ENCODE peak calls at places on chromosomes 2 and 18, in ten cellular contexts. One of them, this sample, is unnamed.

GRCh38 chr2:221572821-221573429 is 821 bp upstream of the EPHA4 start:
- DNase-seq in astrocyte of the cerebellum: peak; percentile 8
- DNase-seq in foreskin fibroblast: peak; percentile 65
- DNase-seq in fibroblast of pulmonary artery: peak; percentile 34
- DNase-seq in testis: peak; percentile 58
- DNase-seq in adrenal gland: peak; percentile 57
- DNase-seq in astrocyte: peak; percentile 52
- DNase-seq in stomach: peak; percentile 44
- DNase-seq in sigmoid colon: peak; percentile 76
- DNase-seq in kidney epithelial cell: no peak
- DNase-seq in this sample: peak; percentile 38

GRCh38 chr2:119289093-119289492 is 65.5 kb downstream of the STEAP3 start:
- DNase-seq in astrocyte of the cerebellum: no peak
- DNase-seq in foreskin fibroblast: no peak
- DNase-seq in fibroblast of pulmonary artery: peak; percentile 35
- DNase-seq in testis: peak; percentile 78
- DNase-seq in adrenal gland: no peak
- DNase-seq in astrocyte: peak; percentile 25
- DNase-seq in stomach: no peak
- DNase-seq in sigmoid colon: peak; percentile 74
- DNase-seq in kidney epithelial cell: no peak
- DNase-seq in this sample: no peak

GRCh38 chr18:10197097-10197496 is 257.3 kb upstream of the APCDD1 start:
- DNase-seq in astrocyte of the cerebellum: no peak
- DNase-seq in foreskin fibroblast: no peak
- DNase-seq in fibroblast of pulmonary artery: no peak
- DNase-seq in testis: peak; percentile 44
- DNase-seq in adrenal gland: peak; percentile 18
- DNase-seq in astrocyte: no peak
- DNase-seq in stomach: no peak
- DNase-seq in sigmoid colon: no peak
- DNase-seq in kidney epithelial cell: no peak
- DNase-seq in this sample: peak; percentile 46

GRCh38 chr2:40240067-40240466 is 211.8 kb downstream of the SLC8A1 start:
- DNase-seq in astrocyte of the cerebellum: peak; percentile 90
- DNase-seq in foreskin fibroblast: peak; percentile 95
- DNase-seq in fibroblast of pulmonary artery: peak; percentile 96
- DNase-seq in testis: peak; percentile 18
- DNase-seq in adrenal gland: peak; percentile 75
- DNase-seq in astrocyte: peak; percentile 94
- DNase-seq in stomach: peak; percentile 39
- DNase-seq in sigmoid colon: peak; percentile 96
- DNase-seq in kidney epithelial cell: peak; percentile 9
- DNase-seq in this sample: peak; percentile 67

GRCh38 chr18:22734812-22735627 is 198.1 kb upstream of the RBBP8 start:
- DNase-seq in astrocyte of the cerebellum: no peak
- DNase-seq in foreskin fibroblast: no peak
- DNase-seq in fibroblast of pulmonary artery: peak; percentile 59
- DNase-seq in testis: no peak
- DNase-seq in adrenal gland: peak; percentile 26
- DNase-seq in astrocyte: peak; percentile 51
- DNase-seq in stomach: no peak
- DNase-seq in sigmoid colon: no peak
- DNase-seq in kidney epithelial cell: no peak
- DNase-seq in this sample: no peak

GRCh38 chr2:8148260-8148880 is 533.5 kb upstream of the ID2 start:
- DNase-seq in astrocyte of the cerebellum: peak; percentile 42
- DNase-seq in foreskin fibroblast: peak; percentile 91
- DNase-seq in fibroblast of pulmonary artery: peak; percentile 87
- DNase-seq in testis: no peak
- DNase-seq in adrenal gland: no peak
- DNase-seq in astrocyte: peak; percentile 95
- DNase-seq in stomach: no peak
- DNase-seq in sigmoid colon: no peak
- DNase-seq in kidney epithelial cell: peak; percentile 89
- DNase-seq in this sample: no peak

GRCh38 chr18:55884498-55884897 is 296.5 kb upstream of the TCF4 start:
- DNase-seq in astrocyte of the cerebellum: no peak
- DNase-seq in foreskin fibroblast: no peak
- DNase-seq in fibroblast of pulmonary artery: no peak
- DNase-seq in testis: no peak
- DNase-seq in adrenal gland: no peak
- DNase-seq in astrocyte: no peak
- DNase-seq in stomach: no peak
- DNase-seq in sigmoid colon: no peak
- DNase-seq in kidney epithelial cell: no peak
- DNase-seq in this sample: no peak

GRCh38 chr2:238954841-238955521 is 107.1 kb downstream of the TWIST2 start:
- DNase-seq in astrocyte of the cerebellum: peak; percentile 70
- DNase-seq in foreskin fibroblast: peak; percentile 35
- DNase-seq in fibroblast of pulmonary artery: no peak
- DNase-seq in testis: no peak
- DNase-seq in adrenal gland: no peak
- DNase-seq in astrocyte: peak; percentile 93
- DNase-seq in stomach: no peak
- DNase-seq in sigmoid colon: peak; percentile 61
- DNase-seq in kidney epithelial cell: no peak
- DNase-seq in this sample: peak; percentile 26

GRCh38 chr2:98769784-98770183 is 38.9 kb upstream of the MGAT4A start:
- DNase-seq in astrocyte of the cerebellum: no peak
- DNase-seq in foreskin fibroblast: no peak
- DNase-seq in fibroblast of pulmonary artery: no peak
- DNase-seq in testis: no peak
- DNase-seq in adrenal gland: no peak
- DNase-seq in astrocyte: no peak
- DNase-seq in stomach: peak; percentile 67
- DNase-seq in sigmoid colon: no peak
- DNase-seq in kidney epithelial cell: no peak
- DNase-seq in this sample: no peak

GRCh38 chr2:179031731-179032408 is 18.1 kb downstream of the CCDC141 start:
- DNase-seq in astrocyte of the cerebellum: no peak
- DNase-seq in foreskin fibroblast: peak; percentile 3
- DNase-seq in fibroblast of pulmonary artery: peak; percentile 4
- DNase-seq in testis: no peak
- DNase-seq in adrenal gland: no peak
- DNase-seq in astrocyte: no peak
- DNase-seq in stomach: no peak
- DNase-seq in sigmoid colon: no peak
- DNase-seq in kidney epithelial cell: no peak
- DNase-seq in this sample: no peak

GRCh38 chr18:79121746-79122474 is 52.7 kb downstream of the ATP9B start:
- DNase-seq in astrocyte of the cerebellum: peak; percentile 16
- DNase-seq in foreskin fibroblast: peak; percentile 8
- DNase-seq in fibroblast of pulmonary artery: peak; percentile 36
- DNase-seq in testis: no peak
- DNase-seq in adrenal gland: no peak
- DNase-seq in astrocyte: peak; percentile 79
- DNase-seq in stomach: no peak
- DNase-seq in sigmoid colon: no peak
- DNase-seq in kidney epithelial cell: no peak
- DNase-seq in this sample: no peak

GRCh38 chr2:207133862-207134519 is 31.8 kb downstream of the KLF7 start:
- DNase-seq in astrocyte of the cerebellum: peak; percentile 60
- DNase-seq in foreskin fibroblast: peak; percentile 98
- DNase-seq in fibroblast of pulmonary artery: peak; percentile 98
- DNase-seq in testis: peak; percentile 76
- DNase-seq in adrenal gland: peak; percentile 42
- DNase-seq in astrocyte: peak; percentile 92
- DNase-seq in stomach: no peak
- DNase-seq in sigmoid colon: peak; percentile 93
- DNase-seq in kidney epithelial cell: peak; percentile 92
- DNase-seq in this sample: peak; percentile 76

GRCh38 chr2:207130958-207131521 is 34.7 kb downstream of the KLF7 start:
- DNase-seq in astrocyte of the cerebellum: no peak
- DNase-seq in foreskin fibroblast: no peak
- DNase-seq in fibroblast of pulmonary artery: no peak
- DNase-seq in testis: no peak
- DNase-seq in adrenal gland: no peak
- DNase-seq in astrocyte: no peak
- DNase-seq in stomach: no peak
- DNase-seq in sigmoid colon: no peak
- DNase-seq in kidney epithelial cell: no peak
- DNase-seq in this sample: no peak

GRCh38 chr2:207131634-207132418 is 33.9 kb downstream of the KLF7 start:
- DNase-seq in astrocyte of the cerebellum: no peak
- DNase-seq in foreskin fibroblast: no peak
- DNase-seq in fibroblast of pulmonary artery: peak; percentile 54
- DNase-seq in testis: no peak
- DNase-seq in adrenal gland: no peak
- DNase-seq in astrocyte: no peak
- DNase-seq in stomach: no peak
- DNase-seq in sigmoid colon: no peak
- DNase-seq in kidney epithelial cell: no peak
- DNase-seq in this sample: no peak

GRCh38 chr2:207135340-207135739 is 30.4 kb downstream of the KLF7 start:
- DNase-seq in astrocyte of the cerebellum: no peak
- DNase-seq in foreskin fibroblast: no peak
- DNase-seq in fibroblast of pulmonary artery: peak; percentile 66
- DNase-seq in testis: no peak
- DNase-seq in adrenal gland: no peak
- DNase-seq in astrocyte: peak; percentile 39
- DNase-seq in stomach: no peak
- DNase-seq in sigmoid colon: no peak
- DNase-seq in kidney epithelial cell: no peak
- DNase-seq in this sample: no peak

DNA sequence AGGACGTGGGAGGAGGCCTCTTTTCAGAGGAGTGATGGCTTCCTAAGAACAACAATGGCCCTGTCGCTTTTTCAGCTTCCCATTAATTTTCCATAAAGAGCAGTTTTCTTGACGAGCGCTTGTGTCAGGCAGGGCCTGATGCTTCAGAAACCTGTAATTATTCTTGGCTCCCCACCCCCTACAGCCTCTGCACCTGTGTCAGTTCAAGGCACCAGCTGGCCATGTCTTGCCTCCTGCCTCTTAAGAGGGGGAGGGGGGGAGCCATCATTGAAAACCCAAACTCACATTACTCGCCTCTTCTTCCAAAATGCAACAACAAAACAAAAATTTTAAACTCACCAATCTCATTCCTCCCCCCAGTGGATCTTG is 32.3 kb downstream of the KLF7 start:
- DNase-seq in astrocyte of the cerebellum: no peak
- DNase-seq in foreskin fibroblast: no peak
- DNase-seq in fibroblast of pulmonary artery: no peak
- DNase-seq in testis: no peak
- DNase-seq in adrenal gland: no peak
- DNase-seq in astrocyte: no peak
- DNase-seq in stomach: no peak
- DNase-seq in sigmoid colon: no peak
- DNase-seq in kidney epithelial cell: no peak
- DNase-seq in this sample: no peak
- H3K4me3 ChIP-seq in astrocyte of the cerebellum: no peak overlapping the region
- H3K4me3 ChIP-seq in foreskin fibroblast: no peak overlapping the region
- H3K4me3 ChIP-seq in fibroblast of pulmonary artery: peak overlapping the region; percentile 9
- H3K4me3 ChIP-seq in testis: no peak overlapping the region
- H3K4me3 ChIP-seq in adrenal gland: no peak overlapping the region
- H3K4me3 ChIP-seq in astrocyte: peak overlapping the region; percentile 8
- H3K4me3 ChIP-seq in stomach: no peak overlapping the region
- H3K4me3 ChIP-seq in sigmoid colon: no peak overlapping the region
- H3K4me3 ChIP-seq in kidney epithelial cell: no peak overlapping the region
- H3K4me3 ChIP-seq in this sample: no peak overlapping the region

DNA sequence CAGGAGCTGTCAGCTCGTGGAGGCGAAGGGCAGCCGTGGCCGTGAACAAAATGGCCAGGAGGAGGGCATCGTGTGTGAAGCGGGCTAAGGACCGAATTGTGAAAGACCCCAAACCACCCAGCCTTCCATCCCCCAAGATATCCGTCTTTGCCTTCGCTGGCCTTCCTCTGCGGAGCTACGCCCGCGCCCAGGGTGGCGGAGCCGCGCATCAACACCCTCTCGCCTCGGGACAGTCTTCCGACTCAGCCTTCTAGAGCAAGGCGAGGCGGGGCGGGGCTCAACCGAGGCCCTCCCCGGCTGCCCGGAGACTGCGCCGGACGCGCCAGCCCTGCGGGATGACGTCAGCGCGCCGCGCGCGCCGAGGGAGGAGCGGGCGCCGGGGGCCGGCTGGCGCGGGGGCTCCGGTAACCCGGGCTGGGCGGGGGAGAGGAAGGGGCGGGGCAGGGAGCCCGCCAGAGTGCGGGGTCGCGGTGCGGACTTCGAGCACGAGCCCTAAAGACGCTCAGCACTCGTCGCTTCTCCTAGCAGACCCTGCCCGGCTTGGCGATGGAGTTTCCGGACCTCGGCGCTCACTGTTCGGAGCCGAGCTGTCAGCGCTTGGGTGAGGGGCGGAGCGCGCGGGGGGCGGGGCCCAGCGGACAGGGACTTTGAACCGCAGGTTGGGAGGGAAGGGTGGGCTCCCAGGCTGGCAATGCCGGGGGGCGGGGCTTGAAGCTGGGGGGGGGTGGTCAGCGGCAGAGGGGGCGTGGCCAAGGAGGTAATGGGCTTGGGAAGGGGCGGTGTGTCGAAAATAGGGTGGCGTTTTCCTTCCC is at the start of gene ZFAND2B:
- DNase-seq in astrocyte of the cerebellum: peak; percentile 74
- DNase-seq in foreskin fibroblast: peak; percentile 99
- DNase-seq in fibroblast of pulmonary artery: peak; percentile 92
- DNase-seq in testis: peak; percentile 97
- DNase-seq in adrenal gland: peak; percentile 96
- DNase-seq in astrocyte: peak; percentile 72
- DNase-seq in stomach: peak; percentile 97
- DNase-seq in sigmoid colon: peak; percentile 97
- DNase-seq in kidney epithelial cell: no peak
- DNase-seq in this sample: peak; percentile 93
- TF ChIP-seq CTCF in astrocyte of the cerebellum: no peak
- TF ChIP-seq CTCF in foreskin fibroblast: peak; percentile 4
- TF ChIP-seq CTCF in fibroblast of pulmonary artery: peak; percentile 1
- TF ChIP-seq CTCF in testis: peak; percentile 34
- TF ChIP-seq CTCF in adrenal gland: peak; percentile 42
- TF ChIP-seq CTCF in astrocyte: no peak
- TF ChIP-seq CTCF in stomach: no peak
- TF ChIP-seq CTCF in sigmoid colon: peak; percentile 24
- TF ChIP-seq CTCF in kidney epithelial cell: no peak
- TF ChIP-seq CTCF in this sample: no peak

GRCh38 chr2:22616031-22616430 is 768.9 kb upstream of the KLHL29 start:
- DNase-seq in astrocyte of the cerebellum: no peak
- DNase-seq in foreskin fibroblast: no peak
- DNase-seq in fibroblast of pulmonary artery: no peak
- DNase-seq in testis: no peak
- DNase-seq in adrenal gland: no peak
- DNase-seq in astrocyte: no peak
- DNase-seq in stomach: no peak
- DNase-seq in sigmoid colon: no peak
- DNase-seq in kidney epithelial cell: no peak
- DNase-seq in this sample: no peak
- H3K4me3 ChIP-seq in astrocyte of the cerebellum: no peak overlapping the region
- H3K4me3 ChIP-seq in foreskin fibroblast: no peak overlapping the region
- H3K4me3 ChIP-seq in fibroblast of pulmonary artery: no peak overlapping the region
- H3K4me3 ChIP-seq in testis: no peak overlapping the region
- H3K4me3 ChIP-seq in adrenal gland: no peak overlapping the region
- H3K4me3 ChIP-seq in astrocyte: no peak overlapping the region
- H3K4me3 ChIP-seq in stomach: no peak overlapping the region
- H3K4me3 ChIP-seq in sigmoid colon: no peak overlapping the region
- H3K4me3 ChIP-seq in kidney epithelial cell: no peak overlapping the region
- H3K4me3 ChIP-seq in this sample: no peak overlapping the region

DNA sequence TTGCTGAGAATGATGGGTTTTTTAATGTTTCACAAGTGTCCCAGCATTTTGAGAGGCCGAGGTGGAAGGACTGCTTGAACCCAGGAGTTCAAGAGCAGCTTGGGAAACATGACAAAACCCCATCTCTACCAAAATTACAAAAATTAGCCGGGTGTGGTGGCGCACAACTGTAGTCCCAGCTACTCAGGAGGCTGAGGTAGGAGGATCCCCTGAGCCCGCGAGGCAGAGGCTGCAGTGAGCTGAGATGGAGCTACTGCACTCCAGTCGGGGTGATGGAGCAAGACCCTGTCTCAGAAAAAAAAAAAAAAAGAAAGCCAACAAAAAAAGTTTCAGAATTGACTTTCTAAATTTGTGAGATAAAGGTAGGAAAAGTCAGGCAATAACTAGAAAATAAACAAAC is 8.7 kb downstream of the TFCP2L1 start:
- DNase-seq in astrocyte of the cerebellum: no peak
- DNase-seq in foreskin fibroblast: no peak
- DNase-seq in fibroblast of pulmonary artery: no peak
- DNase-seq in testis: no peak
- DNase-seq in adrenal gland: no peak
- DNase-seq in astrocyte: no peak
- DNase-seq in stomach: no peak
- DNase-seq in sigmoid colon: peak; percentile 26
- DNase-seq in kidney epithelial cell: no peak
- DNase-seq in this sample: no peak
- TF ChIP-seq CTCF in astrocyte of the cerebellum: no peak
- TF ChIP-seq CTCF in foreskin fibroblast: no peak
- TF ChIP-seq CTCF in fibroblast of pulmonary artery: no peak
- TF ChIP-seq CTCF in testis: no peak
- TF ChIP-seq CTCF in adrenal gland: no peak
- TF ChIP-seq CTCF in astrocyte: no peak
- TF ChIP-seq CTCF in stomach: no peak
- TF ChIP-seq CTCF in sigmoid colon: no peak
- TF ChIP-seq CTCF in kidney epithelial cell: no peak
- TF ChIP-seq CTCF in this sample: no peak

This sample was measured in lung.